ENCODE peak calls at places on chromosomes 12 and 14, in nine cellular contexts. V is stimulated activated CD4-positive, alpha-beta T cell treated with anti-CD3 and anti-CD28 coated beads, Interleukin-1b, Interleukin-23, amount 100 ng/mL, for 4 hours; S is T1000; X is Kasumi-1; L is Ammon's horn; B is NCI-H1436; O is activated naive CD8-positive, alpha-beta T cell treated with anti-CD3 and anti-CD28 coated beads, Interleukin-2, amount 50 U/mL, for 24 hours; K is GM13976; N is GM12864. R is an unnamed sample.

GRCh38 chr12:98418357-98419075 is 96.9 kb upstream of the TMPO start:
- DNase-seq in O (no peak), B (no peak), S (peak), L (no peak), X (peak), K (no peak), N (no peak), V (no peak), R (no peak)

GRCh38 chr14:63897706-63898105 is 44.9 kb downstream of the SYNE2 start:
- DNase-seq in N (no peak), S (no peak), K (no peak), B (no peak), O (no peak), X (no peak), V (no peak), L (no peak), R (no peak)

GRCh38 chr12:124923906-124924734 is 9.7 kb upstream of the UBC start:
- DNase-seq in S (no peak), X (no peak), L (no peak), O (no peak), V (no peak), B (no peak), N (no peak), K (no peak), R (no peak)

GRCh38 chr14:36129181-36129580 is 47.3 kb downstream of the PTCSC3 start:
- DNase-seq in K (no peak), L (no peak), B (peak), S (no peak), O (no peak), N (no peak), V (no peak), X (no peak), R (no peak)

GRCh38 chr12:100493371-100494012 is 19.8 kb downstream of the NR1H4 start:
- DNase-seq in L (no peak), K (no peak), S (no peak), X (no peak), N (no peak), O (no peak), B (no peak), V (no peak), R (no peak)

GRCh38 chr12:56957229-56958052 is at the start of gene RDH16:
- DNase-seq in K (no peak), L (no peak), X (no peak), N (no peak), S (no peak), O (no peak), V (no peak), B (no peak), R (no peak)

GRCh38 chr14:77053046-77053841 is 24.7 kb upstream of the IRF2BPL start:
- DNase-seq in O (peak), K (peak), V (peak), L (peak), B (peak), X (peak), N (no peak), S (no peak), R (peak)

GRCh38 chr12:1695836-1696670 is 5.2 kb downstream of the ADIPOR2 start:
- DNase-seq in V (no peak), S (no peak), N (no peak), L (no peak), B (no peak), K (no peak), X (no peak), O (no peak), R (no peak)

GRCh38 chr14:91511014-91511466 is 930 bp upstream of the PPP4R3A start:
- DNase-seq in L (peak), B (no peak), S (no peak), K (peak), X (no peak), V (no peak), N (no peak), O (no peak), R (no peak)

GRCh38 chr12:46915082-46915481 is 89.3 kb upstream of the SLC38A4 start:
- DNase-seq in X (no peak), V (no peak), K (no peak), B (no peak), S (peak), L (no peak), O (no peak), N (no peak), R (no peak)

GRCh38 chr14:97995571-97995970 is 1198.4 kb downstream of the VRK1 start:
- DNase-seq in V (no peak), S (no peak), K (no peak), O (no peak), B (no peak), X (no peak), N (no peak), L (no peak), R (no peak)

GRCh38 chr12:19186722-19187661 is 57.5 kb downstream of the PLEKHA5 start:
- DNase-seq in K (peak), L (peak), X (peak), B (peak), N (no peak), S (no peak), O (no peak), V (no peak), R (no peak)